ENCODE peak calls at places on chromosomes 16 and 17, in eight cellular contexts. D is T follicular helper cell; S is IMR-90; K is AG20443; O is GM19239; I is NCI-H1048; N is cardiac muscle cell; Y is stimulated activated CD4-positive, alpha-beta T cell treated with anti-CD3 and anti-CD28 coated beads, TNF-alpha, amount 100 ng/mL, for 24 hours. C is an unnamed sample.

GRCh38 chr16:23282508-23282907 is 19.6 kb upstream of the SCNN1B start:
- DNase-seq in O (no peak), K (no peak), D (no peak), N (no peak), I (no peak), Y (no peak), S (no peak), C (no peak)

GRCh38 chr16:27455700-27456099 is 53.7 kb downstream of the IL21R start:
- DNase-seq in D (no peak), Y (no peak), K (no peak), O (no peak), N (peak; percentile 54), I (no peak), S (no peak), C (no peak)

GRCh38 chr17:6556121-6557039 is at the start of gene PITPNM3:
- DNase-seq in D (no peak), N (no peak), K (peak; percentile 68), S (no peak), O (no peak), I (no peak), Y (no peak), C (no peak)

GRCh38 chr17:35588196-35588920 is 1.2 kb downstream of the AP2B1 start:
- DNase-seq in N (peak; percentile 54), O (no peak), Y (no peak), D (no peak), S (peak; percentile 79), K (no peak), I (no peak), C (no peak)

GRCh38 chr17:36931096-36931696 is 6.1 kb upstream of the LHX1 start:
- DNase-seq in D (no peak), N (no peak), K (no peak), O (no peak), Y (no peak), I (no peak), S (no peak), C (no peak)

GRCh38 chr17:41537614-41537954 is 9.5 kb upstream of the KRT19 start:
- DNase-seq in I (no peak), D (no peak), N (no peak), Y (no peak), K (no peak), O (no peak), S (no peak), C (no peak)

GRCh38 chr16:84084570-84085270 is 32.0 kb downstream of the MBTPS1 start:
- DNase-seq in O (peak; percentile 70), K (peak; percentile 82), Y (peak; percentile 57), D (peak; percentile 56), I (peak; percentile 0), S (peak; percentile 65), N (peak; percentile 72), C (no peak)

GRCh38 chr16:2282262-2282661 is 14.3 kb upstream of the RNPS1 start:
- DNase-seq in S (no peak), O (no peak), K (no peak), N (no peak), D (no peak), Y (no peak), I (no peak), C (no peak)

GRCh38 chr17:10127819-10128375 is 70.5 kb downstream of the GAS7 start:
- DNase-seq in O (no peak), Y (no peak), N (peak; percentile 98), S (peak; percentile 99), K (peak; percentile 94), I (no peak), D (no peak), C (no peak)

GRCh38 chr16:48013476-48013875 is 142.3 kb downstream of the ABCC12 start:
- DNase-seq in S (no peak), O (no peak), K (no peak), I (no peak), N (peak; percentile 25), Y (no peak), D (no peak), C (peak; percentile 92)

GRCh38 chr17:44278006-44278405 is 10.1 kb upstream of the SLC4A1 start:
- DNase-seq in I (no peak), S (peak; percentile 68), D (no peak), K (peak; percentile 59), Y (no peak), O (no peak), N (no peak), C (no peak)

GRCh38 chr16:88087517-88087877 is 136.3 kb downstream of the BANP start:
- DNase-seq in D (no peak), K (no peak), O (no peak), S (no peak), Y (no peak), N (no peak), I (no peak), C (no peak)

GRCh38 chr16:49563666-49564065 is 190.1 kb downstream of the C16orf78 start:
- DNase-seq in N (peak; percentile 24), I (no peak), Y (no peak), D (no peak), K (no peak), O (no peak), S (peak; percentile 1), C (no peak)

GRCh38 chr17:63752707-63753106 is 11.1 kb upstream of the STRADA start:
- DNase-seq in O (no peak), Y (no peak), I (no peak), D (no peak), S (no peak), N (no peak), K (no peak), C (no peak)

GRCh38 chr17:79188679-79189078 is 114.1 kb downstream of the ENGASE start:
- DNase-seq in S (no peak), N (no peak), Y (no peak), K (no peak), D (no peak), I (no peak), O (no peak), C (peak; percentile 44)

GRCh38 chr17:74875155-74875969 is 2.6 kb upstream of the FDXR start:
- DNase-seq in S (no peak), N (no peak), O (no peak), I (no peak), Y (no peak), K (no peak), D (no peak), C (peak; percentile 100)

GRCh38 chr16:87626905-87627304 is 24.6 kb downstream of the JPH3 start:
- DNase-seq in K (no peak), D (no peak), N (no peak), S (no peak), O (no peak), Y (no peak), I (no peak), C (no peak)

GRCh38 chr17:18156976-18157280 is 26.7 kb upstream of the ALKBH5 start:
- DNase-seq in D (no peak), K (no peak), O (no peak), S (no peak), Y (no peak), N (no peak), I (no peak), C (no peak)

GRCh38 chr16:23710504-23710903 is 2.5 kb downstream of the ERN2 start:
- DNase-seq in K (no peak), Y (no peak), I (no peak), O (no peak), S (no peak), N (no peak), D (no peak), C (no peak)

GRCh38 chr16:30413116-30413806 is 5.9 kb downstream of the ZNF771 start:
- DNase-seq in Y (no peak), O (no peak), D (no peak), S (no peak), N (no peak), K (no peak), I (no peak), C (no peak)

GRCh38 chr17:78864117-78864516 is 23.5 kb upstream of the USP36 start:
- DNase-seq in D (no peak), N (no peak), S (no peak), O (no peak), K (no peak), Y (no peak), I (no peak), C (no peak)

GRCh38 chr17:50923611-50924010 is 57.5 kb upstream of the TOB1 start:
- DNase-seq in O (no peak), S (no peak), K (no peak), Y (no peak), N (no peak), D (no peak), I (no peak), C (no peak)

GRCh38 chr17:78722101-78722761 is 59.8 kb downstream of the CYTH1 start:
- DNase-seq in N (no peak), K (peak; percentile 27), Y (no peak), S (no peak), D (no peak), O (no peak), I (no peak), C (no peak)

GRCh38 chr17:58330997-58331814 is 2.6 kb upstream of the TSPOAP1 start:
- DNase-seq in S (no peak), K (no peak), N (no peak), O (no peak), Y (peak; percentile 70), D (peak; percentile 57), I (no peak), C (no peak)

GRCh38 chr17:27473190-27473747 is 17.0 kb downstream of the KSR1 start:
- DNase-seq in S (no peak), N (no peak), K (no peak), Y (no peak), D (no peak), I (no peak), O (no peak), C (no peak)

GRCh38 chr17:3913531-3914318 is 2.5 kb downstream of the P2RX1 start:
- DNase-seq in N (peak; percentile 83), S (peak; percentile 76), K (peak; percentile 94), O (peak; percentile 75), Y (peak; percentile 56), I (no peak), D (peak; percentile 66), C (peak; percentile 23)

GRCh38 chr16:89017956-89018604 is 41.1 kb upstream of the CBFA2T3 start:
- DNase-seq in N (no peak), S (no peak), O (no peak), K (peak; percentile 82), I (no peak), D (no peak), Y (no peak), C (no peak)

GRCh38 chr17:36601303-36602029 is at the start of gene MRM1:
- DNase-seq in Y (peak; percentile 84), D (peak; percentile 84), O (peak; percentile 82), I (peak; percentile 34), S (peak; percentile 89), K (peak; percentile 98), N (peak; percentile 92), C (peak; percentile 59)

GRCh38 chr16:30606004-30606403 is 4.2 kb downstream of the ZNF689 start:
- DNase-seq in K (no peak), Y (no peak), D (no peak), I (no peak), S (no peak), N (no peak), O (no peak), C (no peak)

GRCh38 chr16:21300309-21301167 is 22.4 kb upstream of the CRYM start:
- DNase-seq in D (peak; percentile 6), N (peak; percentile 100), Y (no peak), S (peak; percentile 100), K (peak; percentile 94), I (peak; percentile 71), O (peak; percentile 55), C (peak; percentile 97)

GRCh38 chr16:73329363-73330306 is 281.7 kb upstream of the ZFHX3 start:
- DNase-seq in O (no peak), K (no peak), S (no peak), D (no peak), N (no peak), I (peak; percentile 11), Y (no peak), C (peak; percentile 62)